ENCODE peak calls at places on chromosomes 5 and 9, in ten cellular contexts. Q is neural progenitor cell, C is fibroblast of lung, L is IMR-90, M is psoas muscle, I is neuronal stem cell, A is transverse colon, Z is NT2/D1, B is small intestine, X is tibial artery. Y is an unnamed sample. For H3K36me3 and H3K27me3, the result is how much of the 10 kb centered on the place peaks cover.

GRCh38 chr9:404229-404628 is 189.6 kb downstream of the DOCK8 start:
- DNase-seq in Q (no peak), C (no peak), L (no peak), M (no peak), I (no peak), A (no peak), Z (no peak), B (no peak), X (no peak), Y (no peak)

GRCh38 chr9:124008855-124009834 is 2.4 kb upstream of the LHX2 start:
- DNase-seq in Q (peak), C (no peak), L (no peak), M (no peak), I (peak), A (no peak), Z (no peak), B (no peak), X (peak), Y (peak)

GRCh38 chr9:108474356-108474755 is 381.4 kb downstream of the ACTL7B start:
- DNase-seq in Q (peak), C (no peak), L (no peak), M (no peak), I (no peak), A (no peak), Z (no peak), B (no peak), X (no peak), Y (no peak)

GRCh38 chr5:79285285-79285684 is 49.4 kb downstream of the JMY start:
- DNase-seq in Q (no peak), C (no peak), L (no peak), M (no peak), I (no peak), A (no peak), Z (no peak), B (no peak), X (no peak), Y (no peak)

GRCh38 chr5:78649220-78649700 is 688 bp upstream of the LHFPL2 start:
- DNase-seq in Q (peak), C (peak), L (no peak), M (no peak), I (no peak), A (no peak), Z (no peak), B (peak), X (no peak), Y (peak)

GRCh38 chr5:51895834-51896233 is 512.6 kb downstream of the ISL1 start:
- DNase-seq in Q (no peak), C (no peak), L (no peak), M (no peak), I (no peak), A (no peak), Z (no peak), B (no peak), X (no peak), Y (no peak)

GRCh38 chr5:119410448-119411170 is 41.7 kb upstream of the HSD17B4 start:
- DNase-seq in Q (no peak), C (no peak), L (no peak), M (no peak), I (no peak), A (no peak), Z (no peak), B (no peak), X (no peak), Y (no peak)

GRCh38 chr5:57448287-57448686 is 34.3 kb downstream of the ACTBL2 start:
- DNase-seq in Q (no peak), C (no peak), L (no peak), M (no peak), I (no peak), A (no peak), Z (no peak), B (no peak), X (no peak), Y (no peak)

GRCh38 chr5:128036961-128037360 is 46.6 kb upstream of the SLC12A2 start:
- DNase-seq in Q (no peak), C (no peak), L (peak), M (no peak), I (no peak), A (no peak), Z (no peak), B (no peak), X (no peak), Y (peak)

GRCh38 chr5:72110401-72111013 is 3.2 kb downstream of the MAP1B start:
- DNase-seq in Q (peak), C (no peak), L (no peak), M (peak), I (no peak), A (no peak), Z (no peak), B (no peak), X (peak), Y (no peak)
- H3K36me3 ChIP-seq in Q (under half), C (under half), L (under half), M (under half), I (half or more), A (under half), Z (under half), B (under half), X (under half), Y (under half)

DNA sequence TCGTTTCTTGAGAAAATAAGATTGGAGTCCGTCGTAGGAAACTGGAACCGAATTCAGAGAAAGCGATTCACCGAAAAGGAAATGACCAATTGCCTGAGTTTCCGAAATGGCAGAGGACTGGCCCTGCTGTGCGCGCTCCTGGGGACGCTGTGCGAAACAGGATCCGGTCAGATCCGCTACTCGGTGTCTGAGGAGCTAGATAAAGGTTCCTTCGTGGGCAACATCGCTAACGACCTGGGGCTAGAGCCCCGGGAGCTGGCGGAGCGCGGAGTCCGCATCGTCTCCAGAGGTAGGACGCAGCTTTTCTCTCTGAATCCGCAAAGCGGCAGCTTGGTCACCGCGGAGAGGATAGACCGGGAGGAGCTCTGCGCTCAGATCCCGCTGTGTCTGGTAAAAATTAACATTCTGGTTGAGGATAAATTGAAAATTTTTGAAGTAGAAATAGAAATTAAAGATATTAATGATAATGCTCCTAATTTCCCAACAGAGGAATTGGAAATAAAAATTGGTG is 379 bp downstream of the PCDHGA3 start:
- DNase-seq in Q (no peak), C (no peak), L (no peak), M (no peak), I (no peak), A (no peak), Z (no peak), B (no peak), X (no peak), Y (no peak)
- H3K4me3 ChIP-seq in Q (no peak), C (peak), L (peak), M (peak), I (no peak), A (peak), Z (no peak), B (no peak), X (peak), Y (no peak)

GRCh38 chr9:130899051-130899748 is 2.6 kb upstream of the QRFP start:
- DNase-seq in Q (no peak), C (no peak), L (no peak), M (no peak), I (no peak), A (no peak), Z (no peak), B (peak), X (no peak), Y (peak)
- H3K27me3 ChIP-seq in Q (under half), C (under half), L (under half), M (under half), I (under half), A (under half), Z (under half), B (under half), X (half or more), Y (under half)

DNA sequence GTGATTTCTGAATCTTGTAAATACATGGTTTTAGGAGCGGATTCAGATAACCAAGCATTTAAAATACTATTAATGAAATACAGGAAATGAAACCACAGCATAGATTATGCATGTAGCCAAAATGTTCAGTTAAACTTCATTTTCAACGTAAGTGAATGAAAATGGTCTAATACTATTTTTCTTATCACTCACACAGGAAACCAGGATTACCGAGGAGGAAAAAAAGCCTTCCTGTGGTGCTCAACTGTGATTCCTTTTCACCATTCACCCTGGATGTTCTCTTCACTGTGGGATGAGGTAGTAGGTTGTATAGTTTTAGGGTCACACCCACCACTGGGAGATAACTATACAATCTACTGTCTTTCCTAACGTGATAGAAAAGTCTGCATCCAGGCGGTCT is 83.4 kb upstream of the ZNF169 start:
- DNase-seq in Q (no peak), C (no peak), L (peak), M (no peak), I (no peak), A (no peak), Z (no peak), B (no peak), X (no peak), Y (no peak)
- H3K36me3 ChIP-seq in Q (under half), C (under half), L (under half), M (under half), I (half or more), A (under half), Z (half or more), B (under half), X (under half), Y (under half)

DNA sequence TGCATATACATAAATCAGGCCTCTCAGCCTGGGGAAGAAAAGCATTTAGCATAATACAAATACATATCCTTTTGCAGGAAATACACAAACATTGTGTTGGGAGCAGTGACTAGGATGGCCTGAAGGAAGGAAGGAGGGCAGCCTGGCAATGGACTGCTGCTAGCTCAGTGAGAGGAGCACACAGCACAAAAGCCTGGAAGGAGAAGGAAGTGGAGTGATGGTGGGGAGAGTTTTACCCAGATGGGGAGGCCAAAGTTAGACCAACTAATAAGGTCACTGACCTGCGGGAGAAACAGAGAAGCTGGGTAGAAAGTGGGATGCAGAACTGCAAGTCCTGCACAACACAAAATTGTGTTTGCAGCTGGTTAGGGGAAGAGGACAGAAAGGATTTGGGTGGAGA is 39.6 kb downstream of the SEMA6A start:
- DNase-seq in Q (no peak), C (no peak), L (no peak), M (no peak), I (no peak), A (no peak), Z (no peak), B (no peak), X (no peak), Y (no peak)
- H3K4me3 ChIP-seq in Q (no peak), C (no peak), L (no peak), M (no peak), I (no peak), A (no peak), Z (no peak), B (no peak), X (no peak), Y (no peak)